ENCODE peak calls at places on chromosomes 1 and 21, in six cellular contexts. One of them, this sample, is unnamed.

GRCh38 chr1:198449727-198450433 is 90.6 kb downstream of the ATP6V1G3 start:
- DNase-seq in cardiac muscle cell: peak; percentile 61
- DNase-seq in aorta: no peak
- DNase-seq in caudate nucleus: no peak
- DNase-seq in transverse colon: no peak
- DNase-seq in body of pancreas: no peak
- DNase-seq in this sample: no peak

GRCh38 chr1:39409055-39409816 is 82.2 kb upstream of the BMP8A start:
- DNase-seq in cardiac muscle cell: peak; percentile 75
- DNase-seq in aorta: peak; percentile 72
- DNase-seq in caudate nucleus: peak; percentile 51
- DNase-seq in transverse colon: peak; percentile 34
- DNase-seq in body of pancreas: peak; percentile 59
- DNase-seq in this sample: peak; percentile 63

GRCh38 chr21:44434936-44435635 is 20.2 kb upstream of the LRRC3 start:
- DNase-seq in cardiac muscle cell: no peak
- DNase-seq in aorta: peak; percentile 46
- DNase-seq in caudate nucleus: no peak
- DNase-seq in transverse colon: peak; percentile 5
- DNase-seq in body of pancreas: no peak
- DNase-seq in this sample: peak; percentile 34

GRCh38 chr1:206967096-206967851 is 3.0 kb downstream of the FCAMR start:
- DNase-seq in cardiac muscle cell: peak; percentile 81
- DNase-seq in aorta: no peak
- DNase-seq in caudate nucleus: no peak
- DNase-seq in transverse colon: no peak
- DNase-seq in body of pancreas: no peak
- DNase-seq in this sample: no peak

GRCh38 chr1:117672756-117673155 is 66.9 kb downstream of the TENT5C start:
- DNase-seq in cardiac muscle cell: no peak
- DNase-seq in aorta: no peak
- DNase-seq in caudate nucleus: no peak
- DNase-seq in transverse colon: no peak
- DNase-seq in body of pancreas: no peak
- DNase-seq in this sample: no peak

GRCh38 chr21:15421521-15421920 is 308.3 kb upstream of the USP25 start:
- DNase-seq in cardiac muscle cell: no peak
- DNase-seq in aorta: no peak
- DNase-seq in caudate nucleus: no peak
- DNase-seq in transverse colon: no peak
- DNase-seq in body of pancreas: peak; percentile 23
- DNase-seq in this sample: no peak

GRCh38 chr1:17624540-17625256 is 85.2 kb downstream of the ARHGEF10L start:
- DNase-seq in cardiac muscle cell: peak; percentile 46
- DNase-seq in aorta: peak; percentile 87
- DNase-seq in caudate nucleus: no peak
- DNase-seq in transverse colon: no peak
- DNase-seq in body of pancreas: peak; percentile 51
- DNase-seq in this sample: peak; percentile 77

GRCh38 chr21:35770101-35770945 is 290.0 kb downstream of the SETD4 start:
- DNase-seq in cardiac muscle cell: no peak
- DNase-seq in aorta: no peak
- DNase-seq in caudate nucleus: no peak
- DNase-seq in transverse colon: no peak
- DNase-seq in body of pancreas: no peak
- DNase-seq in this sample: no peak

GRCh38 chr1:116820362-116820761 is 66.1 kb downstream of the CD2 start:
- DNase-seq in cardiac muscle cell: peak; percentile 99
- DNase-seq in aorta: no peak
- DNase-seq in caudate nucleus: peak; percentile 48
- DNase-seq in transverse colon: no peak
- DNase-seq in body of pancreas: peak; percentile 94
- DNase-seq in this sample: no peak

GRCh38 chr1:48236716-48237470 is 14.4 kb downstream of the SLC5A9 start:
- DNase-seq in cardiac muscle cell: peak; percentile 54
- DNase-seq in aorta: no peak
- DNase-seq in caudate nucleus: no peak
- DNase-seq in transverse colon: no peak
- DNase-seq in body of pancreas: no peak
- DNase-seq in this sample: no peak

GRCh38 chr1:1889847-1890505 is 911 bp downstream of the GNB1 start:
- DNase-seq in cardiac muscle cell: peak; percentile 61
- DNase-seq in aorta: peak; percentile 87
- DNase-seq in caudate nucleus: peak; percentile 57
- DNase-seq in transverse colon: peak; percentile 52
- DNase-seq in body of pancreas: peak; percentile 44
- DNase-seq in this sample: peak; percentile 92

GRCh38 chr21:37071561-37072238 is 1.2 kb downstream of the PIGP start:
- DNase-seq in cardiac muscle cell: peak; percentile 81
- DNase-seq in aorta: peak; percentile 73
- DNase-seq in caudate nucleus: no peak
- DNase-seq in transverse colon: peak; percentile 64
- DNase-seq in body of pancreas: peak; percentile 62
- DNase-seq in this sample: peak; percentile 73

GRCh38 chr1:23188434-23188884 is 19.8 kb upstream of the LUZP1 start:
- DNase-seq in cardiac muscle cell: no peak
- DNase-seq in aorta: no peak
- DNase-seq in caudate nucleus: no peak
- DNase-seq in transverse colon: no peak
- DNase-seq in body of pancreas: no peak
- DNase-seq in this sample: no peak

GRCh38 chr1:39158330-39159086 is 46.0 kb upstream of the MACF1 start:
- DNase-seq in cardiac muscle cell: peak; percentile 63
- DNase-seq in aorta: no peak
- DNase-seq in caudate nucleus: no peak
- DNase-seq in transverse colon: peak; percentile 87
- DNase-seq in body of pancreas: peak; percentile 90
- DNase-seq in this sample: peak; percentile 56

GRCh38 chr1:71080178-71080781 is 555 bp downstream of the ZRANB2 start:
- DNase-seq in cardiac muscle cell: peak; percentile 25
- DNase-seq in aorta: no peak
- DNase-seq in caudate nucleus: no peak
- DNase-seq in transverse colon: no peak
- DNase-seq in body of pancreas: peak; percentile 30
- DNase-seq in this sample: no peak

GRCh38 chr1:6358757-6359567 is 34.6 kb downstream of the ACOT7 start:
- DNase-seq in cardiac muscle cell: peak; percentile 80
- DNase-seq in aorta: peak; percentile 74
- DNase-seq in caudate nucleus: no peak
- DNase-seq in transverse colon: peak; percentile 42
- DNase-seq in body of pancreas: peak; percentile 33
- DNase-seq in this sample: peak; percentile 68

DNA sequence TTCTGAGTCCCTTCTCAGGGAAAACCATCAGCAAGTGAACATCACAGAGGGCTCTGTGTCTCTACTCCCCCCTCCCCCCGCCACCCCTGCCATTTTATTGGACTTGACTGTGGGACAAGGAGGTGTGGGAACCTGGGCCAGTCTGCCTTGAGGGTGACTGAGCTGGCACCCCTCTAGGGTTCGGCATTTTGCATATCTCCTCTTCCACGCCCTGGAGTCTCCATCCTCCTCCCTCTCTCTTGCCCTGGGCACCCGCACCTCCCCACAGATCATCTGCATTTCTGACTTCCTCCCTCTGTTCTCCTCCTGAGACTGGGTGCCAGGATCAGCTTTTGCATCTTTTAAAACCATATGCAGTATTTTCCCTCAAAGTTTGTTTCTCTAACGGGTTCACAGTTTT is 107.1 kb upstream of the ERRFI1 start:
- DNase-seq in cardiac muscle cell: peak; percentile 44
- DNase-seq in aorta: no peak
- DNase-seq in caudate nucleus: no peak
- DNase-seq in transverse colon: no peak
- DNase-seq in body of pancreas: no peak
- DNase-seq in this sample: no peak
- H3K27ac ChIP-seq in cardiac muscle cell: no peak overlapping the region
- H3K27ac ChIP-seq in aorta: peak overlapping the region; percentile 97
- H3K27ac ChIP-seq in caudate nucleus: no peak overlapping the region
- H3K27ac ChIP-seq in transverse colon: peak overlapping the region; percentile 81
- H3K27ac ChIP-seq in body of pancreas: peak overlapping the region; percentile 72
- H3K27ac ChIP-seq in this sample: peak overlapping the region; percentile 62

GRCh38 chr1:150160964-150161626 is 11.4 kb downstream of the PLEKHO1 start:
- DNase-seq in cardiac muscle cell: peak; percentile 75
- DNase-seq in aorta: no peak
- DNase-seq in caudate nucleus: no peak
- DNase-seq in transverse colon: no peak
- DNase-seq in body of pancreas: no peak
- DNase-seq in this sample: no peak

GRCh38 chr1:150154143-150154542 is 4.4 kb downstream of the PLEKHO1 start:
- DNase-seq in cardiac muscle cell: peak; percentile 46
- DNase-seq in aorta: no peak
- DNase-seq in caudate nucleus: no peak
- DNase-seq in transverse colon: no peak
- DNase-seq in body of pancreas: no peak
- DNase-seq in this sample: no peak

GRCh38 chr1:150155413-150156071 is 5.8 kb downstream of the PLEKHO1 start:
- DNase-seq in cardiac muscle cell: no peak
- DNase-seq in aorta: no peak
- DNase-seq in caudate nucleus: no peak
- DNase-seq in transverse colon: no peak
- DNase-seq in body of pancreas: no peak
- DNase-seq in this sample: no peak

GRCh38 chr1:150159550-150159949 is 9.8 kb downstream of the PLEKHO1 start:
- DNase-seq in cardiac muscle cell: no peak
- DNase-seq in aorta: no peak
- DNase-seq in caudate nucleus: no peak
- DNase-seq in transverse colon: peak; percentile 42
- DNase-seq in body of pancreas: no peak
- DNase-seq in this sample: peak; percentile 60

DNA sequence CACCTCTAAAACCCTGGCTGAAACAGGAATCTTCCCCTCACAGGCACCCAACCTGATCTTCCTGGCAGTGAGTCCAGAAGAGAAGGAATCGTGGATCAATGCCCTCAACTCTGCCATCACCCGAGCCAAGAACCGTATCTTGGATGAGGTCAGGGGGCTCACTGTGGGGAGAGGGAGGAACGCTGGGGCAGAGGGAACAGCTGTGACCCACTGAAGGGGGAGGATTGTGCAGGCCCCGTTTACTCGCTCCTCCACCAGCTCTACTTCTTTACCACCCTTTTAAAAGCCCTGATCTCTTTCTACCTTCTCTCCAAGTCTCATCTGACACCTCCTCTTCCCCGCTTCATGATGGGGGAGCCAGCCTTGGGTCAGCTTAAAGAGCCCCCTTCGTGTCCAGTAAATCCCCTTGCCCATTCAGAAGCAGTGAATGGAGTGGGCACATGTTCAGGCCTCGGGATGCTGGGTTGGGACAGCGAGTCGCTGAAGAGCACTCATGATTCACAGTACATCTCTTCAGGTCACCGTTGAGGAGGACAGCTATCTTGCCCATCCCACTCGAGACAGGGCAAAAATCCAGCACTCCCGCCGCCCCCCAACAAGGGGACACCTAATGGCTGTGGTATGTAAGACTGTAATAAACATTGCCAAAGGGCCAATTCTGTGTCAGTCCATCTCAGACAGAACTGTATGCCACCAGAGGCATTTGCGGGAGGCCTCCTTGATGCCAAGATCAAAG is 7.3 kb downstream of the PLEKHO1 start:
- DNase-seq in cardiac muscle cell: peak; percentile 42
- DNase-seq in aorta: no peak
- DNase-seq in caudate nucleus: no peak
- DNase-seq in transverse colon: no peak
- DNase-seq in body of pancreas: no peak
- DNase-seq in this sample: no peak
- H3K27ac ChIP-seq in cardiac muscle cell: peak overlapping the region; percentile 45
- H3K27ac ChIP-seq in aorta: no peak overlapping the region
- H3K27ac ChIP-seq in caudate nucleus: no peak overlapping the region
- H3K27ac ChIP-seq in transverse colon: peak overlapping the region; percentile 92
- H3K27ac ChIP-seq in body of pancreas: no peak overlapping the region
- H3K27ac ChIP-seq in this sample: no peak overlapping the region

GRCh38 chr1:223741861-223742260 is 29.5 kb downstream of the CAPN2 start:
- DNase-seq in cardiac muscle cell: no peak
- DNase-seq in aorta: no peak
- DNase-seq in caudate nucleus: no peak
- DNase-seq in transverse colon: no peak
- DNase-seq in body of pancreas: no peak
- DNase-seq in this sample: no peak
- H3K27ac ChIP-seq in cardiac muscle cell: no peak overlapping the region
- H3K27ac ChIP-seq in aorta: no peak overlapping the region
- H3K27ac ChIP-seq in caudate nucleus: no peak overlapping the region
- H3K27ac ChIP-seq in transverse colon: no peak overlapping the region
- H3K27ac ChIP-seq in body of pancreas: peak overlapping the region; percentile 17
- H3K27ac ChIP-seq in this sample: peak overlapping the region; percentile 68

GRCh38 chr1:218496561-218496960 is 151.4 kb downstream of the TGFB2 start:
- DNase-seq in cardiac muscle cell: peak; percentile 93
- DNase-seq in aorta: no peak
- DNase-seq in caudate nucleus: no peak
- DNase-seq in transverse colon: no peak
- DNase-seq in body of pancreas: no peak
- DNase-seq in this sample: no peak

GRCh38 chr1:218494000-218494399 is 148.9 kb downstream of the TGFB2 start:
- DNase-seq in cardiac muscle cell: no peak
- DNase-seq in aorta: no peak
- DNase-seq in caudate nucleus: no peak
- DNase-seq in transverse colon: no peak
- DNase-seq in body of pancreas: no peak
- DNase-seq in this sample: no peak

GRCh38 chr1:218498061-218498938 is 153.2 kb downstream of the TGFB2 start:
- DNase-seq in cardiac muscle cell: no peak
- DNase-seq in aorta: no peak
- DNase-seq in caudate nucleus: no peak
- DNase-seq in transverse colon: no peak
- DNase-seq in body of pancreas: no peak
- DNase-seq in this sample: no peak

GRCh38 chr1:218494449-218494852 is 149.3 kb downstream of the TGFB2 start:
- DNase-seq in cardiac muscle cell: no peak
- DNase-seq in aorta: no peak
- DNase-seq in caudate nucleus: no peak
- DNase-seq in transverse colon: no peak
- DNase-seq in body of pancreas: no peak
- DNase-seq in this sample: no peak

GRCh38 chr1:218495931-218496330 is 150.8 kb downstream of the TGFB2 start:
- DNase-seq in cardiac muscle cell: no peak
- DNase-seq in aorta: no peak
- DNase-seq in caudate nucleus: no peak
- DNase-seq in transverse colon: no peak
- DNase-seq in body of pancreas: no peak
- DNase-seq in this sample: no peak
- H3K27ac ChIP-seq in cardiac muscle cell: no peak overlapping the region
- H3K27ac ChIP-seq in aorta: peak overlapping the region; percentile 19
- H3K27ac ChIP-seq in caudate nucleus: no peak overlapping the region
- H3K27ac ChIP-seq in transverse colon: no peak overlapping the region
- H3K27ac ChIP-seq in body of pancreas: no peak overlapping the region
- H3K27ac ChIP-seq in this sample: no peak overlapping the region